ENCODE peak calls at places on chromosome X, in four cellular contexts. One of them, this sample, is unnamed.

GRCh38 chrX:32597777-32598176 is 613.6 kb downstream of the DMD start:
- DNase-seq in MCF 10A: no peak
- DNase-seq in endodermal cell: no peak
- DNase-seq in MM.1S: no peak
- DNase-seq in this sample: no peak

GRCh38 chrX:3518870-3519269 is 172.4 kb upstream of the MXRA5 start:
- DNase-seq in MCF 10A: peak
- DNase-seq in endodermal cell: no peak
- DNase-seq in MM.1S: no peak
- DNase-seq in this sample: no peak

GRCh38 chrX:127030011-127030738 is 210.6 kb downstream of the PRR32 start:
- DNase-seq in MCF 10A: no peak
- DNase-seq in endodermal cell: no peak
- DNase-seq in MM.1S: no peak
- DNase-seq in this sample: no peak

GRCh38 chrX:45952030-45952429 is 593.2 kb downstream of the ZNF674 start:
- DNase-seq in MCF 10A: no peak
- DNase-seq in endodermal cell: peak
- DNase-seq in MM.1S: no peak
- DNase-seq in this sample: no peak

GRCh38 chrX:8731579-8732395 is at the start of gene ANOS1:
- DNase-seq in MCF 10A: no peak
- DNase-seq in endodermal cell: peak
- DNase-seq in MM.1S: peak
- DNase-seq in this sample: peak

GRCh38 chrX:64456828-64457227 is 61.6 kb upstream of the MTMR8 start:
- DNase-seq in MCF 10A: no peak
- DNase-seq in endodermal cell: no peak
- DNase-seq in MM.1S: no peak
- DNase-seq in this sample: no peak

GRCh38 chrX:20712811-20713210 is 446.1 kb upstream of the RPS6KA3 start:
- DNase-seq in MCF 10A: no peak
- DNase-seq in endodermal cell: no peak
- DNase-seq in MM.1S: no peak
- DNase-seq in this sample: no peak

GRCh38 chrX:2960861-2961515 is 31.8 kb upstream of the ARSD start:
- DNase-seq in MCF 10A: no peak
- DNase-seq in endodermal cell: peak
- DNase-seq in MM.1S: no peak
- DNase-seq in this sample: no peak

GRCh38 chrX:129642641-129643040 is 12.1 kb downstream of the APLN start:
- DNase-seq in MCF 10A: peak
- DNase-seq in endodermal cell: no peak
- DNase-seq in MM.1S: no peak
- DNase-seq in this sample: no peak

GRCh38 chrX:49209434-49210251 is 9.7 kb upstream of the SYP start:
- DNase-seq in MCF 10A: no peak
- DNase-seq in endodermal cell: peak
- DNase-seq in MM.1S: no peak
- DNase-seq in this sample: no peak

GRCh38 chrX:131513159-131513914 is 30.5 kb upstream of the OR13H1 start:
- DNase-seq in MCF 10A: no peak
- DNase-seq in endodermal cell: no peak
- DNase-seq in MM.1S: no peak
- DNase-seq in this sample: no peak

GRCh38 chrX:32195611-32196010 is 1015.7 kb downstream of the DMD start:
- DNase-seq in MCF 10A: no peak
- DNase-seq in endodermal cell: no peak
- DNase-seq in MM.1S: no peak
- DNase-seq in this sample: no peak

GRCh38 chrX:154064637-154065435 is 32.7 kb downstream of the MECP2 start:
- DNase-seq in MCF 10A: no peak
- DNase-seq in endodermal cell: no peak
- DNase-seq in MM.1S: no peak
- DNase-seq in this sample: no peak

GRCh38 chrX:102899940-102900916 is 36.8 kb upstream of the RAB40AL start:
- DNase-seq in MCF 10A: peak
- DNase-seq in endodermal cell: peak
- DNase-seq in MM.1S: peak
- DNase-seq in this sample: peak

GRCh38 chrX:46444011-46444410 is 101.2 kb downstream of the ZNF674 start:
- DNase-seq in MCF 10A: peak
- DNase-seq in endodermal cell: peak
- DNase-seq in MM.1S: no peak
- DNase-seq in this sample: no peak

GRCh38 chrX:75229774-75230173 is 44.1 kb upstream of the UPRT start:
- DNase-seq in MCF 10A: no peak
- DNase-seq in endodermal cell: no peak
- DNase-seq in MM.1S: peak
- DNase-seq in this sample: no peak

GRCh38 chrX:137119049-137119448 is 85.3 kb upstream of the GPR101 start:
- DNase-seq in MCF 10A: no peak
- DNase-seq in endodermal cell: no peak
- DNase-seq in MM.1S: no peak
- DNase-seq in this sample: no peak

GRCh38 chrX:71181558-71181909 is 36.9 kb downstream of the NLGN3 start:
- DNase-seq in MCF 10A: no peak
- DNase-seq in endodermal cell: peak
- DNase-seq in MM.1S: peak
- DNase-seq in this sample: no peak

GRCh38 chrX:153848325-153848724 is 18.0 kb upstream of the PDZD4 start:
- DNase-seq in MCF 10A: no peak
- DNase-seq in endodermal cell: peak
- DNase-seq in MM.1S: no peak
- DNase-seq in this sample: no peak

GRCh38 chrX:150941580-150941979 is 41.6 kb upstream of the HMGB3 start:
- DNase-seq in MCF 10A: no peak
- DNase-seq in endodermal cell: no peak
- DNase-seq in MM.1S: no peak
- DNase-seq in this sample: no peak

GRCh38 chrX:50536955-50537354 is 66.3 kb upstream of the DGKK start:
- DNase-seq in MCF 10A: no peak
- DNase-seq in endodermal cell: no peak
- DNase-seq in MM.1S: peak
- DNase-seq in this sample: no peak

GRCh38 chrX:137040113-137040794 is 6.5 kb upstream of the GPR101 start:
- DNase-seq in MCF 10A: no peak
- DNase-seq in endodermal cell: no peak
- DNase-seq in MM.1S: no peak
- DNase-seq in this sample: no peak

GRCh38 chrX:30888526-30889146 is 418 bp downstream of the TAB3 start:
- DNase-seq in MCF 10A: peak
- DNase-seq in endodermal cell: peak
- DNase-seq in MM.1S: no peak
- DNase-seq in this sample: no peak

GRCh38 chrX:18666614-18667013 is 5.3 kb downstream of the RS1 start:
- DNase-seq in MCF 10A: no peak
- DNase-seq in endodermal cell: no peak
- DNase-seq in MM.1S: no peak
- DNase-seq in this sample: no peak

GRCh38 chrX:40154853-40155616 is 57.3 kb upstream of the BCOR start:
- DNase-seq in MCF 10A: peak
- DNase-seq in endodermal cell: peak
- DNase-seq in MM.1S: peak
- DNase-seq in this sample: no peak

GRCh38 chrX:77785400-77785745 is 643 bp downstream of the ATRX start:
- DNase-seq in MCF 10A: peak
- DNase-seq in endodermal cell: peak
- DNase-seq in MM.1S: no peak
- DNase-seq in this sample: no peak

GRCh38 chrX:15530318-15530717 is 29.7 kb downstream of the BMX start:
- DNase-seq in MCF 10A: no peak
- DNase-seq in endodermal cell: peak
- DNase-seq in MM.1S: no peak
- DNase-seq in this sample: no peak

GRCh38 chrX:134173541-134174272 is 63.3 kb upstream of the CCDC160 start:
- DNase-seq in MCF 10A: no peak
- DNase-seq in endodermal cell: peak
- DNase-seq in MM.1S: no peak
- DNase-seq in this sample: no peak

GRCh38 chrX:100677616-100678181 is 33.7 kb downstream of the SRPX2 start:
- DNase-seq in MCF 10A: no peak
- DNase-seq in endodermal cell: no peak
- DNase-seq in MM.1S: no peak
- DNase-seq in this sample: no peak

GRCh38 chrX:68433155-68433980 is at the start of gene OPHN1:
- DNase-seq in MCF 10A: peak
- DNase-seq in endodermal cell: peak
- DNase-seq in MM.1S: no peak
- DNase-seq in this sample: peak

GRCh38 chrX:68833855-68834331 is 5.1 kb downstream of the EFNB1 start:
- DNase-seq in MCF 10A: peak
- DNase-seq in endodermal cell: peak
- DNase-seq in MM.1S: no peak
- DNase-seq in this sample: no peak

GRCh38 chrX:153824348-153824747 is 6.0 kb downstream of the PDZD4 start:
- DNase-seq in MCF 10A: no peak
- DNase-seq in endodermal cell: peak
- DNase-seq in MM.1S: no peak
- DNase-seq in this sample: no peak

GRCh38 chrX:14030248-14030592 is 528 bp upstream of the GEMIN8 start:
- DNase-seq in MCF 10A: peak
- DNase-seq in endodermal cell: no peak
- DNase-seq in MM.1S: no peak
- DNase-seq in this sample: no peak

GRCh38 chrX:101079736-101080135 is 1.1 kb downstream of the TMEM35A start:
- DNase-seq in MCF 10A: no peak
- DNase-seq in endodermal cell: peak
- DNase-seq in MM.1S: no peak
- DNase-seq in this sample: no peak

GRCh38 chrX:134898450-134898849 is 92.3 kb upstream of the SMIM10 start:
- DNase-seq in MCF 10A: no peak
- DNase-seq in endodermal cell: no peak
- DNase-seq in MM.1S: no peak
- DNase-seq in this sample: no peak

GRCh38 chrX:66676990-66677389 is 38.1 kb upstream of the EDA2R start:
- DNase-seq in MCF 10A: peak
- DNase-seq in endodermal cell: no peak
- DNase-seq in MM.1S: peak
- DNase-seq in this sample: no peak

GRCh38 chrX:97224148-97224547 is 340.4 kb downstream of the RPA4 start:
- DNase-seq in MCF 10A: no peak
- DNase-seq in endodermal cell: no peak
- DNase-seq in MM.1S: no peak
- DNase-seq in this sample: no peak

GRCh38 chrX:23554304-23554703 is 113.0 kb upstream of the PRDX4 start:
- DNase-seq in MCF 10A: peak
- DNase-seq in endodermal cell: no peak
- DNase-seq in MM.1S: peak
- DNase-seq in this sample: no peak
- TF ChIP-seq CTCF in MCF 10A: peak
- TF ChIP-seq CTCF in endodermal cell: peak
- TF ChIP-seq CTCF in MM.1S: peak
- TF ChIP-seq CTCF in this sample: peak

DNA sequence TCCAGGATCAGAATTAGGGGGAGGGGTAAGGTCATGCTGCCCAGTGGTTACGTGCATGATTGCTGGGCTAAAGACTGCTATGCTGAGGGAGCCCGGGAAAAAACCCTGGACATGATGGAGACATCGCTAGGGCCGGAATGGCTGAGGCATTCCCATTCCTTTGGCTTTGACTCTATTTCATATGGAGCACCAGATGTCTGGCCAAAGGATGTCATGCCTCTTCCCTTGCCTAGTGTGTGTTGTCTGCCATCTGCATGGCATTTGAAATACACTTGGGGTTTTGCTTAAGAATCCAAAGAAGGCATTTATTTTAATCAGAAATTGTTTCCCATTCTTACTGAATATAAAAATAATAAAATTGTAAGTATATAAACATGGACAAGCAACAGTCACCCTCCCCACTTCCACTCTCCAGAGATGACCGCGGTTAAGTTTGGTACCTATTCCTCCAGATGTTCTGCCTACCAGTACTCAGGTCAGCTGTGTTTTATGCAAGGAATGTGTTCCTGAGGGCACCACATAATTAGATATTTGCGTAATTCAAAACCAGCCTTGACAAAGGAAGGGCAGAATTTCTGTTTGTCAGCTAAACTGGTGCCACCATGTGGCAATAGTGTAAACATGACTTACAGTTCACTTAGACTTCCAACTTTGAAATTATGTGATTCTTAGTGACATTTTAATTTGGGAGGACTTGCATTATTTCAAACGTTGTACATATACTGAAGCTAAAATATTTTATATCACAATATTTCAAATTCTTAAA is 105.9 kb downstream of the CT47B1 start:
- DNase-seq in MCF 10A: peak
- DNase-seq in endodermal cell: no peak
- DNase-seq in MM.1S: peak
- DNase-seq in this sample: no peak
- TF ChIP-seq CTCF in MCF 10A: peak
- TF ChIP-seq CTCF in endodermal cell: peak
- TF ChIP-seq CTCF in MM.1S: peak
- TF ChIP-seq CTCF in this sample: peak

DNA sequence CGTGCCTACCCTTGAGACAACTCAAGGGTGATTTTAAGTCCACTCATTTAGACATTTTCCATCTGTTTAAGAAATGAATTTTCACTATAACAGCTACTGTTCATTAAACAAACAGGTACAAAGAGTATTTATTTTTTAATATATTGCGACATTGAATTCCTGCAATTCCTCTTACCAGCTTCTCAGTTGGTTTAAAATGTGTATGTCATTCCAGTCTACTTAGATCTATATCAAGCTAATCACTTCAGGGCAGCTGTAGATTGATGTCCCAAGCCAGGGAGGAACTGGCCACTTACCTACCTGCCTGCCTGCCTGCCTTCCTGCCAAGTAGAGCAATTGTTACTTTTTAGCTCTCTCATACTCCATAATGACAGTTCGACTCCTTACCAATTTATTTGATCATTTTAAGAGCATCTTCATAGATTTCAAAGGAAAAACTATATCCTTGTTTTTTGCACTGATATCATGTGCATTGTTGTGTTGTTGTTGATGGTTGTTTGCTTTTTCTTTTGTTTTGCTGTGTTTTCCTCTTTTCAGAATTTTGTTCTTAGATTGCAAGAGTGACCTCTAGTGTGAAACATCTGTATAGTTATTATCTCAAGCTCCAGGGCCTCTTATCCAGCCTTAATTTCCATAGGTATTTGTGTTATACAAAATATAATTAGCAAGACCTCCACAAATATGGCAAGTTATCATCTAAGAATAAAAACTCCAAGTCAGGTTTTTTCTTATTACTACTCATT is 120.9 kb upstream of the NRK start:
- DNase-seq in MCF 10A: peak
- DNase-seq in endodermal cell: no peak
- DNase-seq in MM.1S: peak
- DNase-seq in this sample: no peak
- TF ChIP-seq CTCF in MCF 10A: peak
- TF ChIP-seq CTCF in endodermal cell: peak
- TF ChIP-seq CTCF in MM.1S: peak
- TF ChIP-seq CTCF in this sample: peak

DNA sequence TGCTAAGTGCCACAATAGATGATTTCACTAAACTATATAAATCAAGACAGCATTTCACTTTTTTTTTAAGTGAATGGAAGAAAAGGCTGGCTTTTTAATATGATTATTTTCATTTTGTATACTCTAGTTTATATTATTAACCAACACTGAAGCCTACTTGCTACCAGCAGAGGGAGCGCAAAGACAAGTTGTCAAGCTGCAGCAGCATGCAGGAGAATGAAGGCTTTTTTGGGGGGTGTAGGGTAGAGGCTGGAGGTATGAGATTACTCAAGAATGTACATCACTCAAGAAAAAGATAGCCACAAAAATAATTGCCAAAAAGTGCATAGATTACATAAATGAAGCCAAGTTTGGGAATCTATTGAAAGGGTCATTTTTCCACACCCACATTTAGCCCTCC is 519.5 kb downstream of the FGF13 start:
- DNase-seq in MCF 10A: peak
- DNase-seq in endodermal cell: peak
- DNase-seq in MM.1S: peak
- DNase-seq in this sample: peak
- TF ChIP-seq CTCF in MCF 10A: peak
- TF ChIP-seq CTCF in endodermal cell: peak
- TF ChIP-seq CTCF in MM.1S: peak
- TF ChIP-seq CTCF in this sample: peak

This sample was measured in progenitor cell of endocrine pancreas.